ENCODE peak calls at places on chromosomes 6 and 20, in seven cellular contexts. C is dorsolateral prefrontal cortex; S is GM23338; Q is GM10248; B is GM12878; H is CD8-positive, alpha-beta T cell; Z is HCT116. R is an unnamed sample.

GRCh38 chr6:158439255-158439654 is 120.6 kb upstream of the TMEM181 start:
- DNase-seq in C (no peak), S (no peak), Q (peak), B (peak), H (no peak), Z (no peak), R (no peak)

GRCh38 chr6:43855247-43855646 is 85.2 kb downstream of the VEGFA start:
- DNase-seq in C (no peak), S (no peak), Q (peak), B (peak), H (no peak), Z (no peak), R (no peak)

GRCh38 chr20:6277661-6278060 is 154.8 kb upstream of the FERMT1 start:
- DNase-seq in C (no peak), S (no peak), Q (no peak), B (no peak), H (no peak), Z (no peak), R (no peak)

GRCh38 chr6:90079555-90080490 is 185.6 kb downstream of the GJA10 start:
- DNase-seq in C (no peak), S (no peak), Q (no peak), B (no peak), H (peak), Z (no peak), R (no peak)

GRCh38 chr6:162377735-162378134 is 349.8 kb downstream of the PRKN start:
- DNase-seq in C (no peak), S (no peak), Q (no peak), B (no peak), H (no peak), Z (no peak), R (no peak)

GRCh38 chr6:169513478-169514193 is 188.2 kb downstream of the WDR27 start:
- DNase-seq in C (no peak), S (no peak), Q (no peak), B (no peak), H (no peak), Z (no peak), R (no peak)

GRCh38 chr6:117306227-117306784 is 40.9 kb downstream of the VGLL2 start:
- DNase-seq in C (no peak), S (peak), Q (no peak), B (no peak), H (no peak), Z (no peak), R (no peak)

GRCh38 chr6:139730340-139730974 is 356.0 kb upstream of the CITED2 start:
- DNase-seq in C (no peak), S (no peak), Q (no peak), B (no peak), H (no peak), Z (no peak), R (no peak)

GRCh38 chr20:32418376-32418775 is 60.2 kb downstream of the ASXL1 start:
- DNase-seq in C (no peak), S (no peak), Q (no peak), B (no peak), H (no peak), Z (no peak), R (no peak)

GRCh38 chr20:17747431-17747846 is 47.7 kb downstream of the BANF2 start:
- DNase-seq in C (peak), S (no peak), Q (no peak), B (no peak), H (no peak), Z (peak), R (no peak)

GRCh38 chr6:130037207-130037811 is 18.9 kb downstream of the L3MBTL3 start:
- DNase-seq in C (no peak), S (peak), Q (no peak), B (no peak), H (no peak), Z (no peak), R (no peak)
- TF ChIP-seq CTCF in C (peak), S (peak), Q (peak), B (no peak), H (peak), Z (peak), R (peak)

DNA sequence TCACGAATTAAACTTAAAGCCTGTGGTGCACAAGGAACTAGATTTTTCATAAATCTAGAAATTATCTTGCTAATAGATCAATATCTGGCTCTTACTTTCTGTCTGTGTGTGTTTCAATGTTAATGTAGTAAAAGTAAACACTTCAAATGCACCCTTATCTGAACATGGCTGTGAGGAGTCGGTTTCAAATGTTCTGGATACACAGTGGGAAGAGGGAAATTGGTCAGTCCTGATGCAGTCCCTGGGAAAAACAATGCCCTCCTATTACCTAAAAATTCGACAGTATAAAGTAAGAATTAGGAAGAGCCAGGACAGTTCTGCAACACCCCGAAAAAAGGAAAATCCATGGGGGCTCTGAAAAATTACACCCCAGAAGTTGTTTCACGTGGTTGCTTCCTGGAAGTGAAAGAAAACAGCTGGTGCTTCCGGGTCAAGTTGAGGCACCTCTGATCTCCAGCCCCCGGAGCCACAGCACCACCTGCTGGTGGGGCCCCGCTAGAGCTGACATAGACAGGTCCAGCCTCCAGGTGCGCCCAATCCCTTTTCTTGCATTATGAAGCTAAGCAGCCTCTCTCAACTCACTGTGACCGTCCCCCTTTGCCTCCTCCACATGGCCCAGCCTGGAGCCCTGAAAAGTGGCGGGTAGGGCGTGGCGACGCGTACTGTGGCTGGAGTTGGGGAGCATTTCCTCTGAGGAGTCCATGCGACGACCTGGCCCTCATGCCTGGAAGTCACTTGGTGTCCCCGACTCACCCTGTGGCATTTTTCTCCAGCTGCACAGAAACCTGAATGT is 8.3 kb downstream of the SEMG2 start:
- DNase-seq in C (no peak), S (peak), Q (peak), B (no peak), H (peak), Z (peak), R (no peak)
- TF ChIP-seq CTCF in C (no peak), S (peak), Q (peak), B (peak), H (no peak), Z (peak), R (peak)

GRCh38 chr6:28531479-28532128 is 5.9 kb downstream of the GPX5 start:
- DNase-seq in C (no peak), S (peak), Q (no peak), B (no peak), H (no peak), Z (no peak), R (no peak)
- TF ChIP-seq CTCF in C (no peak), S (peak), Q (no peak), B (no peak), H (no peak), Z (peak), R (no peak)

DNA sequence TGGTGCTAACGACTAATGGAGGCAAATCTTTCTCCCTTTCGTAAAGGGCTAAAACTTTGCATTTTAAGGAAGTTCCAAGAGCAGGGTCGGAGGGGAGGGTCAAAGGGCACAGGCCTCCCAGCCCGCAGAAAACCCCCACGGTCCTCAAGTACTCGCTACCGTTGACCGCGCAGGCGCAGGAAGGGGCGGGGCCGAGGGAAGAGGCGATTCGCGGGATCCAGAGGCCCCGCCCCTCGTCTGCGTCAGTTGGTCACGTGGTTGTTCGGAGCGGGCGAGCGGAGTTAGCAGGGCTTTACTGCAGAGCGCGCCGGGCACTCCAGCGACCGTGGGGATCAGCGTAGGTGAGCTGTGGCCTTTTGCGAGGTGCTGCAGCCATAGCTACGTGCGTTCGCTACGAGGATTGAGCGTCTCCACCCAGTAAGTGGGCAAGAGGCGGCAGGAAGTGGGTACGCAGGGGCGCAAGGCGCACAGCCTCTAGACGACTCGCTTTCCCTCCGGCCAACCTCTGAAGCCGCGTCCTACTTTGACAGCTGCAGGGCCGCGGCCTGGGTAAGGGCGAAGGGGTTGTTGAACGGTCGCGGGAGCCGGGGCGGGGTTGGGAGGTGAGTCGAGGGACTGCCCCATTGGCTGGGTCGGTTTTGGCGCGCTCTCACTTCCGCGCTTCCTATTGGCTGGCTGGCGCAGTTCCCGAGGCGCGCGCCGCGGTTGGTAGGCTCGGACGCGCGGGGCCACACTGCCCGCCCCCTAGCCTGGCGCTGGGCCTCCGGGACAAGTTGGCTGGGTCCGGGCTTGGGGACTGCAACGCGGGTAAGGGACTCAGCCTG is at the start of gene GMNN:
- DNase-seq in C (peak), S (peak), Q (peak), B (peak), H (peak), Z (peak), R (peak)
- TF ChIP-seq CTCF in C (no peak), S (no peak), Q (no peak), B (no peak), H (no peak), Z (no peak), R (no peak)

GRCh38 chr6:41559655-41560439 is 13.7 kb downstream of the FOXP4 start:
- DNase-seq in C (no peak), S (peak), Q (no peak), B (no peak), H (no peak), Z (no peak), R (no peak)

GRCh38 chr6:41562633-41562975 is 16.4 kb downstream of the FOXP4 start:
- DNase-seq in C (no peak), S (peak), Q (no peak), B (no peak), H (no peak), Z (no peak), R (no peak)

GRCh38 chr6:41561931-41562632 is 15.9 kb downstream of the FOXP4 start:
- DNase-seq in C (no peak), S (no peak), Q (no peak), B (no peak), H (no peak), Z (no peak), R (no peak)

GRCh38 chr6:41561386-41561785 is 15.2 kb downstream of the FOXP4 start:
- DNase-seq in C (no peak), S (no peak), Q (no peak), B (no peak), H (no peak), Z (no peak), R (no peak)

DNA sequence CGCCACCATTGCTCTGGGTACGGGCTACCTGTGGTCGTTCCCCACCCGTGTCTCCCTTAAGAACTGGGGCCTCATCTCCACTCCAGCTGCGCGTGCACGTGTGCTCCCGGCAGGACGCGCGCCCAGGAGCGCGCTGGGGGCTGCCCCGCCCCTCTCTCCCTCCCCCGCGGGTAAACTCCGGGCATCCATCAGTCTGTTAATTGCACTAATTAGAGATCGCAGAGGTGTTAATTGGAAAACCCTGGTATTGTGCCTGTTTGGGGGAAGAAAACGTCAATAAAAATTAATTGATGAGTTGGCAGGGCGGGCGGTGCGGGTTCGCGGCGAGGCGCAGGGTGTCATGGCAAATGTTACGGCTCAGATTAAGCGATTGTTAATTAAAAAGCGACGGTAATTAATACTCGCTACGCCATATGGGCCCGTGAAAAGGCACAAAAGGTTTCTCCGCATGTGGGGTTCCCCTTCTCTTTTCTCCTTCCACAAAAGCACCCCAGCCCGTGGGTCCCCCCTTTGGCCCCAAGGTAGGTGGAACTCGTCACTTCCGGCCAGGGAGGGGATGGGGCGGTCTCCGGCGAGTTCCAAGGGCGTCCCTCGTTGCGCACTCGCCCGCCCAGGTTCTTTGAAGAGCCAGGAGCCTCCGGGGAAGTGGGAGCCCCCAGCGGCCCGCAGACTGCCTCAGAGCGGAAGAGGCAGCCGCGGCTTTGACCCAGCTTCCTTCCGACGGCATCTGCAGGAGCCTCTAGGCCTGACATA is 14.4 kb downstream of the FOXP4 start:
- DNase-seq in C (no peak), S (peak), Q (peak), B (no peak), H (peak), Z (no peak), R (no peak)
- TF ChIP-seq CTCF in C (no peak), S (no peak), Q (no peak), B (peak), H (no peak), Z (no peak), R (no peak)

GRCh38 chr20:10636326-10636818 is 37.4 kb downstream of the JAG1 start:
- DNase-seq in C (no peak), S (no peak), Q (no peak), B (no peak), H (no peak), Z (no peak), R (no peak)

GRCh38 chr20:10634683-10635411 is 39.0 kb downstream of the JAG1 start:
- DNase-seq in C (no peak), S (no peak), Q (no peak), B (no peak), H (no peak), Z (no peak), R (no peak)

GRCh38 chr20:10634190-10634589 is 39.6 kb downstream of the JAG1 start:
- DNase-seq in C (no peak), S (no peak), Q (no peak), B (no peak), H (no peak), Z (no peak), R (no peak)

GRCh38 chr20:10637062-10637559 is 36.7 kb downstream of the JAG1 start:
- DNase-seq in C (peak), S (no peak), Q (no peak), B (no peak), H (no peak), Z (no peak), R (no peak)

DNA sequence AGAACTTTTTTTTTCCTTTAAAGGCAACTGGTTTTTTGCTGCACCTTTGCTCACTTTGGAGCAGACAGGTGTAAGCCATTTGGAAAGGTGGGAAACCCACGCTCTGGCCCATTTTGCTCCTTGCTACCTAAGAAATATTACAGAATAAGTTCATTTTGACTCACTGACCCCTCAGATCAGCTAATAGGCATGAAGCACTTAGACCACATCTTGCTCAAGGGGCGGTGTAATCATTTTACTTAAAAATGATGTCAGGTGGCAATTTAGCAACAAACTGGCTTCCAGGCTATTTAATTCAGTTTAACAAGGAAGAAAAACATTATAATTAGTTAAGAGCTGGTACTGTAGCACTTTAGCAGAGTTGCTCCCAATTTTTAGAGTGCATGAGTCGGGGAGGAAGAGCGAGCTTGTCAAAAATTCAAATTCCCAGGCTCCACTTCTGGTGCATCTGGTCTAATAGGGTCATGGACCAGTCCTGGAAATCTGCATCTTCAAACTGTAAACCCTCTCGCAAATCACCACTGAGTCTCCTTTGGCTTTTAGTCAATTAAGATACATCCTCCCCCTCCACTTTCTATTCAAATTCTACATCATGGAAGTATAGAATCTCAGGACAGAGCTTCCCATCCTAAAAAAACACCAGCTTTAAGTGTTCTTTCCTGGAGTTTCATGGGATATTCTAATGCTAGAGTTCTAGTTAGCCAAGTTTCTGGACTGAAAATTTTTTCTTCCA is 38.2 kb downstream of the JAG1 start:
- DNase-seq in C (no peak), S (no peak), Q (no peak), B (no peak), H (no peak), Z (no peak), R (no peak)
- TF ChIP-seq CTCF in C (no peak), S (no peak), Q (no peak), B (no peak), H (no peak), Z (no peak), R (no peak)

DNA sequence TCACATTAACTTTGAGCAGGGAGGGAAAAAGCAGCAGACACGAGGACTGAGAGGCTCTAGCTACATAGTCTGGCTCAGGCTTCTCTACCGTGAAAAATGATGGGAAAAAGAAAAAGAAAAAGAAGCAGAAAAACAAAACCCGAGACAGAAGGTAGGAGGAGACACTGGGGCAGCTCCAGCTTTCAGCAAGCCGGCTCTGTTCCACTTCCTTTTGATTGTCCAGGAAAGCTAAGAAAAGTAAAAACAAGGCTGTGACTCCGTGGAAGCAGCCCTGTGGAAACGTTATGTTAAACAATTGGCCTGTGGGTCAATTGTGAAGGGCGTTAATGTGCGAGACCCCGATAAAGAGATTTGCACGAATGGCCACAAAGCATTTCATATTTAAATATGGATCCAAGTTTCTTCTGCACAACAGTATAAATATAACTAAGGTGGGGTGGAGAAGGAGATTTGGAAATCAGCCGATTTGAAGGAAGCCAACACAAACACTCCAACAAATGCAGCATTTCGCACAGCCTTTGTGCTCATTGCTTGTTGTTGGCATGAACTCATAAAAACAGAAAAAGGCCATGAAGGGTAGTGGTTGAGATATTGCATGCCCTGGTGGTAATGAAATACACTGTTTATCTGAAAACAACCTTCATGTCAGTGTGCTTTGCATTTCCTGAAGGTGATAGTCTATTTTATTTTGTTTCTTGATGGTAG is 236.9 kb upstream of the JAG1 start:
- DNase-seq in C (no peak), S (peak), Q (no peak), B (no peak), H (no peak), Z (no peak), R (no peak)
- TF ChIP-seq CTCF in C (no peak), S (peak), Q (no peak), B (no peak), H (no peak), Z (no peak), R (no peak)

DNA sequence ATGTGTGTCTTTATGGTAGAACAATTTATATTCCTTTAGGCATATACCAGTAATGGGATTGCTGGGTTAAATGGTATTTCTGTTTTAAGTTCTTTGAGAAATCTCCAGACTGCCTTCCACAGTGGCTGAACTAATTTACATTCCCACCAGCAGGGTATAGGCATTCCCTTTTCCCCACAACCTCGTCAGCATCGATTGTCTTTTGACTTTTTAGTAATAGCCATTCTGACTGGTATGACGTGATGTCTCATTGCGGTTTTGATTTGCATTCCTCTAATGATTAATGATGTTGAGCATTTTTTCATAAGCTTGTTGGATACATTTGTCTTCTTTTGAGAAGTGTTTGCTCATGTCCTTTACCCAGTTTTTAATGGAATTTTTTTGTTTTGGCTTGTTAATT is 5.3 kb upstream of the TASP1 start:
- DNase-seq in C (no peak), S (peak), Q (no peak), B (no peak), H (no peak), Z (no peak), R (no peak)
- TF ChIP-seq CTCF in C (no peak), S (peak), Q (no peak), B (no peak), H (no peak), Z (no peak), R (peak)

R was measured in progenitor cell of endocrine pancreas.